ENCODE peak calls at places on chromosomes 5 and 9, in four cellular contexts. B is gastrocnemius medialis, U is sigmoid colon, V is Peyer's patch. P is an unnamed sample. For H3K27me3, the result is how much of the 10 kb centered on the place peaks cover.

GRCh38 chr5:74500037-74500917 is 140.3 kb downstream of the ENC1 start:
- DNase-seq in V (no peak), U (no peak), B (no peak), P (no peak)

GRCh38 chr5:66710557-66710956 is 114.4 kb downstream of the MAST4 start:
- DNase-seq in B (no peak), V (no peak), U (no peak), P (no peak)

GRCh38 chr5:142717582-142718215 is 31.8 kb upstream of the FGF1 start:
- DNase-seq in U (no peak), V (no peak), B (no peak), P (no peak)

GRCh38 chr9:113624721-113625120 is 161.2 kb downstream of the RGS3 start:
- DNase-seq in U (peak), B (no peak), V (peak), P (no peak)

GRCh38 chr5:108728566-108729305 is 19.0 kb upstream of the FER start:
- DNase-seq in B (no peak), U (no peak), V (no peak), P (no peak)

GRCh38 chr9:110579763-110580255 is 268 bp upstream of the SVEP1 start:
- DNase-seq in V (no peak), B (no peak), U (peak), P (peak)

GRCh38 chr5:135843571-135844337 is 9.3 kb downstream of the SLC25A48 start:
- DNase-seq in B (no peak), V (peak), U (no peak), P (no peak)

GRCh38 chr9:78280982-78281668 is 15.8 kb upstream of the PSAT1 start:
- DNase-seq in V (no peak), U (peak), B (no peak), P (peak)

GRCh38 chr5:59873113-59873512 is 20.4 kb downstream of the PDE4D start:
- DNase-seq in B (no peak), U (no peak), V (no peak), P (no peak)

GRCh38 chr5:38670878-38671277 is 114.4 kb upstream of the LIFR start:
- DNase-seq in B (peak), V (no peak), U (no peak), P (no peak)

GRCh38 chr5:150529555-150529954 is 21.6 kb downstream of the NDST1 start:
- DNase-seq in V (no peak), B (no peak), U (no peak), P (no peak)

GRCh38 chr5:80141147-80141671 is 106.1 kb downstream of the THBS4 start:
- DNase-seq in B (peak), V (peak), U (peak), P (peak)

GRCh38 chr5:116771466-116772151 is 197.0 kb upstream of the SEMA6A start:
- DNase-seq in V (no peak), B (peak), U (no peak), P (peak)

GRCh38 chr5:163565931-163566608 is 60.7 kb downstream of the MAT2B start:
- DNase-seq in V (peak), B (no peak), U (no peak), P (peak)

GRCh38 chr5:157459715-157460599 is at the start of gene NIPAL4:
- DNase-seq in V (no peak), U (peak), B (no peak), P (no peak)

GRCh38 chr9:20403346-20403745 is 219.0 kb downstream of the MLLT3 start:
- DNase-seq in U (no peak), B (no peak), V (no peak), P (no peak)

GRCh38 chr5:32147959-32148358 is 26.2 kb downstream of the GOLPH3 start:
- DNase-seq in B (no peak), V (no peak), U (no peak), P (no peak)

GRCh38 chr5:80213467-80213866 is 42.4 kb downstream of the SERINC5 start:
- DNase-seq in B (no peak), V (no peak), U (no peak), P (no peak)

GRCh38 chr5:6633469-6634326 is 458 bp downstream of the SRD5A1 start:
- DNase-seq in B (no peak), V (peak), U (peak), P (peak)

GRCh38 chr5:29790281-29790680 is 1403.2 kb upstream of the CDH6 start:
- DNase-seq in U (no peak), B (no peak), V (no peak), P (no peak)

GRCh38 chr5:149749481-149750365 is 19.6 kb downstream of the PPARGC1B start:
- DNase-seq in V (no peak), U (no peak), B (no peak), P (peak)

GRCh38 chr5:31921852-31922305 is 252.2 kb downstream of the GOLPH3 start:
- DNase-seq in B (no peak), V (no peak), U (no peak), P (no peak)

DNA sequence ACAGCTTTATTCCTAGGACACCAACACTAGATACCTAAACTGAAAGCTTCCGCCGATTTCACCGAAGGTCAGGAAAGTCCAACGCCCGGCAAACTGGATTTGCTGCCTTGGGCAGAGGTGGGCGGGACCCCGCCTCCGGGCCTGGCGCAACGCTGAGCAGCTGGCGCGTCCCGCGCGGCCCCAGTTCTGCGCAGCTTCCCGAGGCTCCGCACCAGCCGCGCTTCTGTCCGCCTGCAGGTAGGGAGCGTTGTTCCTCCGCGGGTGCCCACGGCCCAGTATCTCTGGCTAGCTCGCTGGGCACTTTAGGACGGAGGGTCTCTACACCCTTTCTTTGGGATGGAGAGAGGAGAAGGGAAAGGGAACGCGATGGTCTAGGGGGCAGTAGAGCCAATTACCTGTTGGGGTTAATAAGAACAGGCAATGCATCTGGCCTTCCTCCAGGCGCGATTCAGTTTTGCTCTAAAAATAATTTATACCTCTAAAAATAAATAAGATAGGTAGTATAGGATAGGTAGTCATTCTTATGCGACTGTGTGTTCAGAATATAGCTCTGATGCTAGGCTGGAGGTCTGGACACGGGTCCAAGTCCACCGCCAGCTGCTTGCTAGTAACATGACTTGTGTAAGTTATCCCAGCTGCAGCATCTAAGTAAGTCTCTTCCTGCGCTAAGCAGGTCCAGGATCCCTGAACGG is at the start of gene CD274:
- DNase-seq in V (peak), U (peak), B (peak), P (peak)
- TF ChIP-seq POLR2A in V (peak), U (no peak), B (peak), P (no peak)

GRCh38 chr5:168578506-168579205 is 512 bp downstream of the PANK3 start:
- DNase-seq in B (peak), U (peak), V (no peak), P (no peak)

GRCh38 chr5:168578006-168578405 is 1.2 kb downstream of the PANK3 start:
- DNase-seq in B (no peak), V (no peak), U (no peak), P (no peak)

GRCh38 chr5:168583742-168584482 is 4.7 kb upstream of the PANK3 start:
- DNase-seq in U (no peak), B (no peak), V (no peak), P (no peak)

GRCh38 chr5:168579206-168579986 is at the start of gene PANK3:
- DNase-seq in V (peak), U (peak), B (peak), P (peak)

GRCh38 chr5:168579987-168580508 is 880 bp upstream of the PANK3 start:
- DNase-seq in B (no peak), U (no peak), V (no peak), P (no peak)
- H3K27me3 ChIP-seq in B (under half), U (under half), V (under half), P (under half)

GRCh38 chr9:129874261-129875101 is 39.2 kb downstream of the USP20 start:
- DNase-seq in V (no peak), B (no peak), U (no peak), P (no peak)

GRCh38 chr9:129876815-129877214 is 41.6 kb downstream of the USP20 start:
- DNase-seq in V (no peak), B (no peak), U (no peak), P (no peak)

GRCh38 chr9:129875181-129875611 is 39.9 kb downstream of the USP20 start:
- DNase-seq in B (no peak), U (no peak), V (no peak), P (no peak)

GRCh38 chr9:129875687-129876395 is 40.6 kb downstream of the USP20 start:
- DNase-seq in U (no peak), V (no peak), B (no peak), P (no peak)

GRCh38 chr9:129873563-129873962 is 38.3 kb downstream of the USP20 start:
- DNase-seq in B (no peak), U (no peak), V (no peak), P (no peak)
- TF ChIP-seq POLR2A in B (no peak), U (no peak), V (no peak), P (no peak)

GRCh38 chr5:73450672-73451217 is 2.2 kb upstream of the FOXD1 start:
- DNase-seq in U (no peak), V (no peak), B (no peak), P (no peak)

GRCh38 chr5:73452215-73452614 is 3.6 kb upstream of the FOXD1 start:
- DNase-seq in B (no peak), U (no peak), V (no peak), P (no peak)

GRCh38 chr5:73450041-73450598 is 1.5 kb upstream of the FOXD1 start:
- DNase-seq in B (no peak), U (no peak), V (no peak), P (no peak)

GRCh38 chr5:73448451-73449136 is at the start of gene FOXD1:
- DNase-seq in V (peak), U (peak), B (peak), P (peak)

DNA sequence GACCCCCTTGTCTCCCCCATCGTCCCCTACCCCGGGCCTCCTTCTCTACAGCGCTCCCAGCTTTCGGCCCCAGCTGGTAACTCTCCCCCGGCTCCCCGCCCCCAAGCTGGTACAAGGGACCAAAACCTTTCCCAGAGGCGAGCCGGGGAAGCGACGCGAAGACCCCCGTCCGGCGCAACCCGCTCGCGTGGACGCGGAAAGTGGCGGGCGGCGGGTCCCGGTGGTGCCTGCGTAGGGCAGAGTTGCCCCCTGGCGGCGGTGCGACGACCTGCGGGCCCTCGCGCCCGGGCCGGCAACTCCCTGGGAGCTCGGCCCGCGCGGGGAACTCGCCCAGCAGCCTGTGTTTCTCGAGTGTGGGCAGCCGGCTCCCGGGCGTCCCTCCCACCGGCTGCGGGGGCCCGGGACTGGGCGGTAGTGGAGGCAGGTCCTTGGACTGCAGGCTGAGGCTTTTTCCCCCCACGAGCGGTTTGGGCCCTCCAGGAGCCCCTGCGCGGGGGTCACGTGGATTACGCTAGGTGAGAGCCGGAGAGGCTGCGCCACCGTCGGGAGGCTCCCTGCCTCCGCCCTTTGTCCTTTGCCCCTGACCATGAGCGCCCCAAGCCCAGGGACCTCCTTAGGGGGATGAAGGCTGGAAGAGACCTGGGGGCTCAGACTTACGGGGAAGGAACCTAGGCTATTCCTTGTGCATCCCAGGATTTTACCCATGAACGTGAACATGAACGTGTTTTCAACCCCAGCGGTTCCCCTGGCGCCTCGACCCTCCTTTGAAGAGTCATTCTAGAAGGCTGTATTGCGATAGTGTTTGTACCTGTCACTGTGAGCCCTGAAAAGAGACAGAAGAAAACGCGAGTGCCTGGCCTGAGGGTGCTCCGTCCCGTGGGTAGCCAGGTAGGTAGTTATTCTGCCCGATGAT is 2.9 kb upstream of the FOXD1 start:
- DNase-seq in U (no peak), V (peak), B (peak), P (peak)
- H3K27me3 ChIP-seq in U (half or more), V (under half), B (half or more), P (half or more)

GRCh38 chr5:134413046-134413445 is 1.4 kb upstream of the CDKN2AIPNL start:
- DNase-seq in U (no peak), B (no peak), V (no peak), P (no peak)

GRCh38 chr5:134410822-134411221 is 859 bp downstream of the CDKN2AIPNL start:
- DNase-seq in U (no peak), V (no peak), B (no peak), P (no peak)

GRCh38 chr5:134409321-134409720 is 2.4 kb downstream of the CDKN2AIPNL start:
- DNase-seq in B (no peak), V (no peak), U (no peak), P (no peak)

GRCh38 chr5:134411228-134411545 is 494 bp downstream of the CDKN2AIPNL start:
- DNase-seq in V (no peak), B (no peak), U (no peak), P (no peak)

GRCh38 chr5:134411546-134412266 is at the start of gene CDKN2AIPNL:
- DNase-seq in U (peak), V (peak), B (peak), P (peak)
- TF ChIP-seq POLR2A in U (peak), V (peak), B (peak), P (peak)

GRCh38 chr9:133533878-133534277 is 626 bp upstream of the ADAMTSL2 start:
- DNase-seq in V (no peak), B (no peak), U (no peak), P (no peak)
- H3K27me3 ChIP-seq in V (under half), B (under half), U (under half), P (under half)

DNA sequence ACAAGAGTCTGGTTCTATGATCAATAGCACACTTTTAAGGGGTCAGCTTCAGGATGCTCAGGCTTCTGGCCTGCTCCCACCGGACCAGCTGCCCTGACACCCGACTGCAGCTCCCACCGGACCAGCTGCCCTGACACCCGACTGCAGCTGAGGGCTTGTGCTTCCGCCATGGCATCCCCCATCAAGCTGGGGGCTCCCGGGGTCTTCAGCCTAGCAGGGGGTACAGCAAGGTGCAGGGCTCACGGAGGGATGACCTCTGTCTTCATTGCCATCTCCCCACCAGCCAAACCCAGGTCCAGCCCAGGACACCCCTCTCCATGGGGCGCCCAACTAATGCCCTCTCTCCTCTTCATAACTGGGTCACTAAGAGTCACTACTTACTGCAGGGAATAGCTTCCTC is 1.9 kb downstream of the FLT4 start:
- DNase-seq in U (no peak), B (no peak), V (no peak), P (no peak)
- TF ChIP-seq POLR2A in U (no peak), B (no peak), V (no peak), P (no peak)

GRCh38 chr5:51500-51823 is 40.5 kb upstream of the PLEKHG4B start:
- DNase-seq in U (no peak), V (no peak), B (no peak), P (no peak)

GRCh38 chr5:53381-54174 is 38.4 kb upstream of the PLEKHG4B start:
- DNase-seq in B (no peak), U (no peak), V (no peak), P (no peak)

GRCh38 chr5:54175-54730 is 37.7 kb upstream of the PLEKHG4B start:
- DNase-seq in U (no peak), V (no peak), B (no peak), P (no peak)

GRCh38 chr5:56561-57290 is 35.2 kb upstream of the PLEKHG4B start:
- DNase-seq in V (no peak), U (no peak), B (no peak), P (no peak)

GRCh38 chr5:54876-55569 is 36.9 kb upstream of the PLEKHG4B start:
- DNase-seq in B (no peak), V (no peak), U (no peak), P (no peak)
- H3K27me3 ChIP-seq in B (under half), V (under half), U (under half), P (half or more)

DNA sequence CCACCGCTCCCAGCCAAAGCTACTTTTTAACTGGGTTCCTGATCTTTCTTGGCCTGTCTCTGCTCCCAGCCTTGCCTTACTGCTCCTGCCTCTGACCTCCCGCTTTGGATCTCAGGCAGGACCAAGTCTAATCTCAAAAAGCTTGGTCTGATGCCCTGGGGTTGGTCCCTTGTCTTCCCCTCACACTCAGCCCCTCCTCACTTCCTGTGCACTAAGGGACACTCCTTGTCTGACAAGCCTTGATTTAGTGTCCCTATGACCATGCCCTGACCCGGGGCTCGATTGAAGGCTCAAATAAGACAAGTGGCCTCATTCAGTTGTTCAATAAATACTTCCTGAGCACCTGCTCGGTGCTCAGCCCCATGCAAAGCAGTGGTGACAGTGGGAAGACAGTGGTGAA is 3.7 kb upstream of the GTF3C5 start:
- DNase-seq in B (no peak), V (no peak), U (no peak), P (no peak)
- TF ChIP-seq POLR2A in B (no peak), V (no peak), U (no peak), P (no peak)

P was measured in heart left ventricle.